ENCODE peak calls at places on chromosomes 16 and 17, in eight cellular contexts. F is stimulated activated effector memory CD8-positive, alpha-beta T cell treated with anti-CD3 and anti-CD28 coated beads, Interleukin-12 subunit alpha, Interleukin-12 subunit beta, amount 100 ng/mL, for 72 hours; G is ureter; J is HCEC 1CT; X is effector memory CD8-positive, alpha-beta T cell; I is ACHN; H is mucosa of descending colon; Z is brain pericyte. R is an unnamed sample.

GRCh38 chr17:63431939-63432804 is 13.9 kb downstream of the CYB561 start:
- DNase-seq in H (peak; percentile 59), G (no peak), F (no peak), X (no peak), J (no peak), Z (no peak), I (no peak), R (no peak)

GRCh38 chr17:17528101-17528500 is 31.9 kb upstream of the RASD1 start:
- DNase-seq in F (no peak), X (no peak), J (no peak), Z (no peak), I (no peak), G (no peak), H (no peak), R (no peak)

GRCh38 chr16:676565-677297 is 1.3 kb downstream of the RHBDL1 start:
- DNase-seq in H (peak; percentile 92), I (no peak), X (no peak), J (no peak), G (peak; percentile 92), F (no peak), Z (no peak), R (peak; percentile 72)

GRCh38 chr17:17205368-17206148 is 575 bp downstream of the PLD6 start:
- DNase-seq in J (peak; percentile 34), X (peak; percentile 42), G (peak; percentile 64), F (peak; percentile 44), H (peak; percentile 81), Z (no peak), I (peak; percentile 69), R (no peak)

GRCh38 chr17:39235555-39236221 is 9.9 kb upstream of the STAC2 start:
- DNase-seq in X (peak; percentile 47), F (no peak), Z (no peak), J (peak; percentile 66), H (no peak), G (no peak), I (peak; percentile 86), R (peak; percentile 13)

GRCh38 chr17:40841246-40841645 is 18.8 kb upstream of the KRT10 start:
- DNase-seq in I (no peak), F (no peak), X (no peak), G (no peak), J (no peak), H (no peak), Z (no peak), R (no peak)

GRCh38 chr16:28218109-28218508 is 6.3 kb upstream of the XPO6 start:
- DNase-seq in X (peak; percentile 64), H (no peak), I (peak; percentile 65), F (peak; percentile 26), Z (no peak), J (peak; percentile 55), G (no peak), R (no peak)

GRCh38 chr17:46756061-46756735 is 62.3 kb downstream of the WNT3 start:
- DNase-seq in X (no peak), G (no peak), H (no peak), F (no peak), J (no peak), I (no peak), Z (no peak), R (no peak)

GRCh38 chr17:73430165-73430680 is 118.4 kb upstream of the CDC42EP4 start:
- DNase-seq in H (no peak), X (no peak), J (no peak), Z (no peak), F (no peak), G (no peak), I (no peak), R (no peak)

GRCh38 chr17:26962255-26963162 is 331.4 kb upstream of the WSB1 start:
- DNase-seq in I (no peak), G (peak; percentile 44), J (no peak), F (no peak), H (no peak), X (no peak), Z (no peak), R (no peak)

GRCh38 chr16:67697407-67697806 is 21.7 kb downstream of the GFOD2 start:
- DNase-seq in X (no peak), Z (no peak), H (no peak), F (no peak), I (no peak), J (no peak), G (no peak), R (no peak)

GRCh38 chr17:37884516-37884915 is 39.7 kb upstream of the TBC1D3K start:
- DNase-seq in Z (no peak), F (no peak), J (no peak), H (no peak), X (no peak), I (peak; percentile 34), G (no peak), R (no peak)

GRCh38 chr16:85401917-85402766 is 211.0 kb upstream of the GSE1 start:
- DNase-seq in G (peak; percentile 42), F (no peak), J (no peak), X (no peak), I (no peak), H (no peak), Z (no peak), R (no peak)

GRCh38 chr17:8387914-8388651 is 5.1 kb upstream of the RPL26 start:
- DNase-seq in I (no peak), H (no peak), G (no peak), Z (no peak), F (no peak), X (peak; percentile 60), J (no peak), R (no peak)

GRCh38 chr17:27340990-27341595 is 47.2 kb downstream of the WSB1 start:
- DNase-seq in G (no peak), X (no peak), J (no peak), H (no peak), I (no peak), F (no peak), Z (no peak), R (no peak)

GRCh38 chr17:9241371-9241712 is 220.0 kb downstream of the NTN1 start:
- DNase-seq in Z (no peak), F (no peak), X (no peak), I (no peak), J (no peak), G (peak; percentile 63), H (peak; percentile 55), R (no peak)

GRCh38 chr16:72424776-72425175 is 252.8 kb upstream of the PMFBP1 start:
- DNase-seq in I (no peak), H (no peak), X (no peak), F (no peak), G (no peak), J (no peak), Z (no peak), R (no peak)

R was measured in NCI-H187 treated with DMSO at 0.1 percent for 48 hours.